ENCODE peak calls at places on chromosomes 7 and 10, in ten cellular contexts. X, S, Z, P, K, U, M, B, L and T are unnamed samples.

GRCh38 chr10:116038259-116038658 is 234.7 kb downstream of the GFRA1 start:
- DNase-seq in P (peak), B (peak), L (no peak), X (no peak), Z (peak), K (no peak), U (peak), M (no peak), S (no peak), T (no peak)

GRCh38 chr7:71636329-71636728 is 504.4 kb downstream of the GALNT17 start:
- DNase-seq in P (no peak), L (no peak), K (no peak), B (peak), U (no peak), Z (no peak), S (no peak), X (no peak), M (no peak), T (no peak)

GRCh38 chr7:79452032-79452494 is 1.4 kb downstream of the MAGI2 start:
- DNase-seq in M (no peak), S (no peak), B (peak), L (peak), Z (peak), K (peak), X (no peak), U (peak), P (peak), T (peak)

GRCh38 chr7:43108255-43109011 is 4.0 kb upstream of the HECW1 start:
- DNase-seq in Z (peak), X (peak), L (peak), M (peak), U (peak), S (peak), P (peak), B (no peak), K (peak), T (peak)

GRCh38 chr10:131997366-131998049 is 15.8 kb upstream of the BNIP3 start:
- DNase-seq in M (peak), U (peak), B (peak), L (no peak), Z (peak), P (peak), X (no peak), K (peak), S (no peak), T (peak)

GRCh38 chr10:132237396-132237795 is 50.6 kb downstream of the DPYSL4 start:
- DNase-seq in P (no peak), Z (no peak), L (no peak), X (no peak), K (no peak), U (no peak), S (no peak), B (no peak), M (no peak), T (no peak)

GRCh38 chr10:91050371-91051034 is 129.6 kb upstream of the ANKRD1 start:
- DNase-seq in K (no peak), X (no peak), M (no peak), B (no peak), L (no peak), Z (no peak), U (no peak), P (no peak), S (no peak), T (no peak)

GRCh38 chr7:7795736-7796135 is 77.3 kb upstream of the RPA3 start:
- DNase-seq in S (no peak), B (no peak), Z (no peak), X (no peak), K (no peak), M (peak), P (peak), U (peak), L (no peak), T (no peak)

GRCh38 chr7:27922907-27923306 is 182.9 kb downstream of the TAX1BP1 start:
- DNase-seq in S (no peak), L (no peak), X (no peak), Z (no peak), K (no peak), B (no peak), M (no peak), U (no peak), P (no peak), T (no peak)

GRCh38 chr7:12322287-12322902 is 81.3 kb downstream of the VWDE start:
- DNase-seq in B (no peak), K (no peak), S (no peak), P (no peak), U (peak), M (peak), Z (no peak), L (no peak), X (no peak), T (peak)

GRCh38 chr7:22969010-22969431 is 44.9 kb downstream of the HYCC1 start:
- DNase-seq in K (no peak), L (no peak), X (no peak), B (no peak), S (no peak), P (no peak), M (no peak), U (no peak), Z (no peak), T (no peak)

GRCh38 chr10:44470779-44471178 is 85.9 kb upstream of the CXCL12 start:
- DNase-seq in K (no peak), B (no peak), X (no peak), M (no peak), S (no peak), L (no peak), P (no peak), Z (no peak), U (peak), T (no peak)

GRCh38 chr7:130274983-130275649 is 8.5 kb downstream of the CPA2 start:
- DNase-seq in K (no peak), M (no peak), Z (no peak), L (no peak), B (no peak), U (no peak), S (no peak), X (no peak), P (no peak), T (no peak)

GRCh38 chr7:5754981-5755599 is 26.4 kb downstream of the RNF216 start:
- DNase-seq in U (no peak), P (no peak), B (no peak), L (no peak), K (no peak), S (no peak), Z (no peak), M (no peak), X (no peak), T (peak)

GRCh38 chr10:17166699-17167098 is 34.8 kb downstream of the TRDMT1 start:
- DNase-seq in S (no peak), P (no peak), Z (no peak), K (no peak), L (no peak), X (no peak), M (no peak), B (no peak), U (no peak), T (no peak)

GRCh38 chr10:70462349-70462984 is 16.1 kb upstream of the PALD1 start:
- DNase-seq in S (no peak), M (no peak), Z (peak), K (no peak), U (no peak), L (no peak), X (no peak), P (no peak), B (peak), T (no peak)